ENCODE peak calls at places on chromosome 9, in six cellular contexts. V is endothelial cell, F is WTC11, G is breast epithelium, I is cardiac fibroblast, C is upper lobe of right lung. H is an unnamed sample.

GRCh38 chr9:72996106-72996505 is 43.3 kb upstream of the ALDH1A1 start:
- DNase-seq in V (no peak), C (no peak), I (no peak), F (no peak), G (no peak), H (no peak)

GRCh38 chr9:86839522-86839921 is 107.8 kb downstream of the GAS1 start:
- DNase-seq in C (no peak), F (no peak), V (no peak), I (no peak), G (no peak), H (no peak)

GRCh38 chr9:123387686-123388085 is 31.7 kb downstream of the CRB2 start:
- DNase-seq in I (no peak), V (no peak), C (no peak), F (no peak), G (no peak), H (no peak)

GRCh38 chr9:134320916-134321570 is 5.2 kb upstream of the RXRA start:
- DNase-seq in C (peak; percentile 58), G (no peak), F (no peak), I (no peak), V (no peak), H (no peak)

GRCh38 chr9:15606667-15607472 is 54.0 kb downstream of the CCDC171 start:
- DNase-seq in G (no peak), I (peak; percentile 59), F (no peak), C (no peak), V (peak; percentile 11), H (no peak)

GRCh38 chr9:137833721-137834613 is 43.6 kb upstream of the CACNA1B start:
- DNase-seq in V (no peak), I (no peak), G (no peak), F (no peak), C (no peak), H (no peak)

GRCh38 chr9:95344735-95345134 is 27.2 kb upstream of the FANCC start:
- DNase-seq in G (no peak), C (no peak), F (no peak), I (no peak), V (no peak), H (no peak)

GRCh38 chr9:26597542-26597941 is 295.1 kb downstream of the CAAP1 start:
- DNase-seq in V (no peak), F (no peak), I (no peak), G (no peak), C (no peak), H (no peak)

GRCh38 chr9:100668024-100668423 is 90.1 kb downstream of the CAVIN4 start:
- DNase-seq in V (no peak), G (no peak), C (no peak), I (no peak), F (no peak), H (no peak)

GRCh38 chr9:19127881-19128719 is 808 bp upstream of the PLIN2 start:
- DNase-seq in F (peak; percentile 57), G (no peak), I (no peak), V (peak; percentile 19), C (peak; percentile 71), H (no peak)

GRCh38 chr9:108640211-108640610 is 215.6 kb downstream of the ACTL7B start:
- DNase-seq in C (no peak), G (no peak), F (no peak), I (no peak), V (no peak), H (no peak)

GRCh38 chr9:74255489-74255984 is 241.6 kb upstream of the RORB start:
- DNase-seq in C (no peak), F (no peak), G (no peak), I (no peak), V (no peak), H (no peak)

GRCh38 chr9:35903049-35903448 is 3.0 kb upstream of the HRCT1 start:
- DNase-seq in C (no peak), I (peak; percentile 78), F (no peak), V (peak; percentile 45), G (no peak), H (no peak)

GRCh38 chr9:83509372-83509771 is 28.8 kb downstream of the FRMD3 start:
- DNase-seq in V (no peak), G (no peak), C (no peak), F (no peak), I (peak; percentile 80), H (no peak)

GRCh38 chr9:79155308-79155707 is 416.5 kb upstream of the TLE4 start:
- DNase-seq in V (no peak), C (no peak), G (no peak), F (peak; percentile 32), I (no peak), H (no peak)

GRCh38 chr9:135506327-135507103 is 6.0 kb downstream of the MRPS2 start:
- DNase-seq in F (peak; percentile 31), C (peak; percentile 58), I (peak; percentile 34), G (no peak), V (no peak), H (no peak)

GRCh38 chr9:100229136-100229535 is 123.6 kb downstream of the TEX10 start:
- DNase-seq in F (no peak), V (no peak), I (no peak), G (no peak), C (no peak), H (no peak)

GRCh38 chr9:93460689-93461413 is 7.5 kb upstream of the FAM120AOS start:
- DNase-seq in I (no peak), F (no peak), V (no peak), G (no peak), C (no peak), H (no peak)

GRCh38 chr9:13810510-13810909 is 503.4 kb downstream of the NFIB start:
- DNase-seq in I (peak; percentile 40), G (peak; percentile 25), C (no peak), F (no peak), V (no peak), H (no peak)

GRCh38 chr9:37965116-37965515 is 61.2 kb upstream of the SLC25A51 start:
- DNase-seq in C (no peak), F (no peak), I (no peak), V (no peak), G (no peak), H (no peak)

GRCh38 chr9:109471994-109472393 is 26.1 kb downstream of the PTPN3 start:
- DNase-seq in F (no peak), V (no peak), C (no peak), I (no peak), G (no peak), H (no peak)

GRCh38 chr9:135186248-135187164 is 99.0 kb downstream of the OLFM1 start:
- DNase-seq in V (no peak), F (no peak), I (no peak), C (no peak), G (no peak), H (no peak)

GRCh38 chr9:4489919-4490704 is at the start of gene SLC1A1:
- DNase-seq in F (peak; percentile 69), V (peak; percentile 38), G (peak; percentile 45), I (peak; percentile 69), C (peak; percentile 87), H (no peak)

GRCh38 chr9:120892748-120893584 is 16.0 kb upstream of the PHF19 start:
- DNase-seq in I (peak; percentile 34), C (no peak), V (no peak), G (no peak), F (no peak), H (no peak)

GRCh38 chr9:128123451-128124080 is 4.0 kb downstream of the PTGES2 start:
- DNase-seq in C (no peak), V (no peak), G (no peak), I (no peak), F (no peak), H (no peak)

GRCh38 chr9:14312721-14313377 is 1.1 kb downstream of the NFIB start:
- DNase-seq in C (peak; percentile 69), V (peak; percentile 50), F (peak; percentile 42), I (peak; percentile 39), G (peak; percentile 58), H (no peak)

GRCh38 chr9:3908731-3909130 is 382.9 kb upstream of the RFX3 start:
- DNase-seq in V (no peak), G (peak; percentile 20), C (no peak), F (no peak), I (peak; percentile 34), H (no peak)

GRCh38 chr9:88041447-88041846 is 67.1 kb upstream of the CDK20 start:
- DNase-seq in C (no peak), V (no peak), I (peak; percentile 36), G (no peak), F (no peak), H (no peak)
- TF ChIP-seq CTCF in C (peak; percentile 32), V (no peak), I (peak; percentile 37), G (no peak), F (peak; percentile 29), H (peak; percentile 61)

GRCh38 chr9:117927354-117927753 is 223.2 kb downstream of the TLR4 start:
- DNase-seq in I (no peak), G (no peak), V (no peak), F (peak; percentile 41), C (no peak), H (no peak)
- TF ChIP-seq CTCF in I (no peak), G (no peak), V (no peak), F (no peak), C (no peak), H (peak; percentile 20)

GRCh38 chr9:131348631-131349521 is 45.0 kb upstream of the PRRC2B start:
- DNase-seq in F (peak; percentile 26), V (no peak), I (no peak), G (no peak), C (peak; percentile 44), H (no peak)
- TF ChIP-seq CTCF in F (no peak), V (no peak), I (peak; percentile 14), G (no peak), C (no peak), H (peak; percentile 14)

GRCh38 chr9:132804576-132805295 is 73.3 kb downstream of the AK8 start:
- DNase-seq in C (no peak), F (no peak), V (no peak), G (no peak), I (no peak), H (no peak)

GRCh38 chr9:132801659-132802058 is 76.4 kb downstream of the AK8 start:
- DNase-seq in F (no peak), G (no peak), C (no peak), I (no peak), V (no peak), H (no peak)

GRCh38 chr9:132798817-132799790 is 79.0 kb downstream of the AK8 start:
- DNase-seq in V (no peak), G (no peak), F (peak; percentile 36), I (peak; percentile 10), C (peak; percentile 81), H (no peak)

GRCh38 chr9:132800038-132800648 is 77.9 kb downstream of the AK8 start:
- DNase-seq in I (peak; percentile 86), G (peak; percentile 73), C (peak; percentile 89), V (peak; percentile 56), F (peak; percentile 74), H (no peak)

DNA sequence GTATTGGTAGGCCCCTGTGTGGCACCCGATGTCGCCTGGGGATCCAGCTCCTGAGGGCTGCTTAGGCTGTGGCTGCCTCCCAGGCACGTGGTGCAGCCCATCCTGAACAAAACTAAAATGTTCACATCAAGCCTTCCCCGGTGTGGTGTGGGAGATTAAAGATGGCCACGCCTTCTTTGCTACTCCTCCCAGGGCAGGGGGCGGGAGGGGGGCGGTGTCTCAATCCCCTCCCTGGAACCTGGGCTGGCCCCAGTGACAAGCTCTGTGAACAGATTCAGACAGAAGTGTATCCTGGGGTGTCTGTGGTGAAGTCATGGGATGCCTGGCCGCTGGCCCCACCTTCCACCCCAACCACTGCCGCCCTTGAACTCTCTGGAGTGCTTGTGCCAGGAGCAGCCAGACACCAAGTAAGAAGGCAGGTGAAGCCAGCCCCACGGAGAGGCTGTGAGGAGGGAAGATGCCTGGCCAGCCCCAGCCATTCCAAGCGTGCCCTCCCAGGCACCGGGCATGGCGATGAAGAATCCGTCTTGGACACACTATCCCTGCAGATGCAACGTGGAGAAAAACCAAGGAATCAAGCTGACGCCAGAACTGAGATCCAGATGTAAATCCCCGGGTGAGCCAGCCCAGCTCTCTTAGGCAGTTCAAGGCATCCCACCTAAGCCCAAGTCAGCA is 75.8 kb downstream of the AK8 start:
- DNase-seq in C (no peak), G (no peak), V (no peak), I (no peak), F (no peak), H (no peak)
- TF ChIP-seq CTCF in C (no peak), G (no peak), V (no peak), I (no peak), F (no peak), H (no peak)